ENCODE peak calls at places on chromosomes 12 and 14, in six cellular contexts. One of them, this sample, is unnamed.

GRCh38 chr14:80946187-80946586 is 4.6 kb upstream of the CEP128 start:
- DNase-seq in right lobe of liver: no peak
- DNase-seq in GM13976: no peak
- DNase-seq in BJ: no peak
- DNase-seq in fibroblast of lung: no peak
- DNase-seq in PC-3: peak
- DNase-seq in this sample: no peak

GRCh38 chr12:93361159-93361919 is 16.4 kb upstream of the NUDT4 start:
- DNase-seq in right lobe of liver: no peak
- DNase-seq in GM13976: no peak
- DNase-seq in BJ: no peak
- DNase-seq in fibroblast of lung: no peak
- DNase-seq in PC-3: no peak
- DNase-seq in this sample: no peak

GRCh38 chr12:123934829-123935228 is 37.8 kb downstream of the CCDC92 start:
- DNase-seq in right lobe of liver: no peak
- DNase-seq in GM13976: no peak
- DNase-seq in BJ: no peak
- DNase-seq in fibroblast of lung: peak
- DNase-seq in PC-3: no peak
- DNase-seq in this sample: peak

GRCh38 chr14:74080820-74081460 is 3.3 kb downstream of the ALDH6A1 start:
- DNase-seq in right lobe of liver: no peak
- DNase-seq in GM13976: no peak
- DNase-seq in BJ: no peak
- DNase-seq in fibroblast of lung: no peak
- DNase-seq in PC-3: no peak
- DNase-seq in this sample: no peak

GRCh38 chr12:54658306-54659264 is 10.4 kb upstream of the DCD start:
- DNase-seq in right lobe of liver: peak
- DNase-seq in GM13976: peak
- DNase-seq in BJ: no peak
- DNase-seq in fibroblast of lung: no peak
- DNase-seq in PC-3: peak
- DNase-seq in this sample: peak

GRCh38 chr12:123436017-123436964 is at the start of gene RILPL2:
- DNase-seq in right lobe of liver: peak
- DNase-seq in GM13976: peak
- DNase-seq in BJ: peak
- DNase-seq in fibroblast of lung: peak
- DNase-seq in PC-3: peak
- DNase-seq in this sample: peak

GRCh38 chr14:24316597-24316950 is 5.3 kb downstream of the LTB4R start:
- DNase-seq in right lobe of liver: no peak
- DNase-seq in GM13976: no peak
- DNase-seq in BJ: no peak
- DNase-seq in fibroblast of lung: no peak
- DNase-seq in PC-3: no peak
- DNase-seq in this sample: no peak

GRCh38 chr14:63269561-63270225 is 49.0 kb downstream of the GPHB5 start:
- DNase-seq in right lobe of liver: no peak
- DNase-seq in GM13976: no peak
- DNase-seq in BJ: no peak
- DNase-seq in fibroblast of lung: peak
- DNase-seq in PC-3: no peak
- DNase-seq in this sample: no peak

GRCh38 chr12:116735951-116736599 is 1.8 kb downstream of the SPRING1 start:
- DNase-seq in right lobe of liver: peak
- DNase-seq in GM13976: no peak
- DNase-seq in BJ: no peak
- DNase-seq in fibroblast of lung: no peak
- DNase-seq in PC-3: peak
- DNase-seq in this sample: no peak

GRCh38 chr14:64841772-64842490 is 37.8 kb downstream of the SPTB start:
- DNase-seq in right lobe of liver: no peak
- DNase-seq in GM13976: no peak
- DNase-seq in BJ: no peak
- DNase-seq in fibroblast of lung: no peak
- DNase-seq in PC-3: no peak
- DNase-seq in this sample: no peak

GRCh38 chr12:93682846-93683261 is 5.7 kb downstream of the CRADD start:
- DNase-seq in right lobe of liver: no peak
- DNase-seq in GM13976: no peak
- DNase-seq in BJ: no peak
- DNase-seq in fibroblast of lung: no peak
- DNase-seq in PC-3: no peak
- DNase-seq in this sample: no peak

GRCh38 chr14:36857136-36857535 is 195.5 kb downstream of the PAX9 start:
- DNase-seq in right lobe of liver: no peak
- DNase-seq in GM13976: no peak
- DNase-seq in BJ: no peak
- DNase-seq in fibroblast of lung: no peak
- DNase-seq in PC-3: no peak
- DNase-seq in this sample: no peak

GRCh38 chr12:55499231-55499630 is 7.1 kb downstream of the OR6C68 start:
- DNase-seq in right lobe of liver: no peak
- DNase-seq in GM13976: no peak
- DNase-seq in BJ: no peak
- DNase-seq in fibroblast of lung: no peak
- DNase-seq in PC-3: no peak
- DNase-seq in this sample: no peak

GRCh38 chr14:69351385-69351784 is 46.7 kb downstream of the ERH start:
- DNase-seq in right lobe of liver: no peak
- DNase-seq in GM13976: no peak
- DNase-seq in BJ: no peak
- DNase-seq in fibroblast of lung: no peak
- DNase-seq in PC-3: no peak
- DNase-seq in this sample: no peak

GRCh38 chr14:35956376-35957000 is 130.3 kb downstream of the BRMS1L start:
- DNase-seq in right lobe of liver: no peak
- DNase-seq in GM13976: no peak
- DNase-seq in BJ: no peak
- DNase-seq in fibroblast of lung: no peak
- DNase-seq in PC-3: no peak
- DNase-seq in this sample: no peak

GRCh38 chr12:109879332-109880048 is 851 bp downstream of the GLTP start:
- DNase-seq in right lobe of liver: no peak
- DNase-seq in GM13976: no peak
- DNase-seq in BJ: no peak
- DNase-seq in fibroblast of lung: no peak
- DNase-seq in PC-3: peak
- DNase-seq in this sample: peak

GRCh38 chr12:4069046-4070010 is 196.1 kb upstream of the PARP11 start:
- DNase-seq in right lobe of liver: no peak
- DNase-seq in GM13976: no peak
- DNase-seq in BJ: no peak
- DNase-seq in fibroblast of lung: no peak
- DNase-seq in PC-3: no peak
- DNase-seq in this sample: no peak

GRCh38 chr14:71324767-71325272 is 417.6 kb downstream of the PCNX1 start:
- DNase-seq in right lobe of liver: no peak
- DNase-seq in GM13976: peak
- DNase-seq in BJ: no peak
- DNase-seq in fibroblast of lung: no peak
- DNase-seq in PC-3: no peak
- DNase-seq in this sample: peak

GRCh38 chr14:70981005-70981952 is 74.0 kb downstream of the PCNX1 start:
- DNase-seq in right lobe of liver: no peak
- DNase-seq in GM13976: no peak
- DNase-seq in BJ: no peak
- DNase-seq in fibroblast of lung: peak
- DNase-seq in PC-3: peak
- DNase-seq in this sample: no peak

GRCh38 chr14:60981626-60982455 is 796 bp downstream of the SLC38A6 start:
- DNase-seq in right lobe of liver: no peak
- DNase-seq in GM13976: peak
- DNase-seq in BJ: peak
- DNase-seq in fibroblast of lung: peak
- DNase-seq in PC-3: peak
- DNase-seq in this sample: peak

GRCh38 chr12:111971800-111972199 is 41.2 kb downstream of the TMEM116 start:
- DNase-seq in right lobe of liver: no peak
- DNase-seq in GM13976: no peak
- DNase-seq in BJ: no peak
- DNase-seq in fibroblast of lung: no peak
- DNase-seq in PC-3: no peak
- DNase-seq in this sample: no peak

GRCh38 chr14:59677771-59678211 is 101.2 kb upstream of the CCDC175 start:
- DNase-seq in right lobe of liver: no peak
- DNase-seq in GM13976: no peak
- DNase-seq in BJ: peak
- DNase-seq in fibroblast of lung: no peak
- DNase-seq in PC-3: no peak
- DNase-seq in this sample: peak

GRCh38 chr14:99550387-99550992 is 53.5 kb downstream of the CCDC85C start:
- DNase-seq in right lobe of liver: no peak
- DNase-seq in GM13976: no peak
- DNase-seq in BJ: no peak
- DNase-seq in fibroblast of lung: no peak
- DNase-seq in PC-3: no peak
- DNase-seq in this sample: no peak

GRCh38 chr12:94587266-94588241 is 62.8 kb downstream of the TMCC3 start:
- DNase-seq in right lobe of liver: no peak
- DNase-seq in GM13976: no peak
- DNase-seq in BJ: no peak
- DNase-seq in fibroblast of lung: no peak
- DNase-seq in PC-3: no peak
- DNase-seq in this sample: no peak

GRCh38 chr14:77403798-77404197 is 19.5 kb downstream of the NOXRED1 start:
- DNase-seq in right lobe of liver: no peak
- DNase-seq in GM13976: no peak
- DNase-seq in BJ: no peak
- DNase-seq in fibroblast of lung: no peak
- DNase-seq in PC-3: no peak
- DNase-seq in this sample: no peak

GRCh38 chr12:95922231-95922630 is 20.2 kb downstream of the CCDC38 start:
- DNase-seq in right lobe of liver: no peak
- DNase-seq in GM13976: no peak
- DNase-seq in BJ: no peak
- DNase-seq in fibroblast of lung: no peak
- DNase-seq in PC-3: peak
- DNase-seq in this sample: no peak

GRCh38 chr12:108677381-108677780 is 43.7 kb upstream of the SELPLG start:
- DNase-seq in right lobe of liver: no peak
- DNase-seq in GM13976: no peak
- DNase-seq in BJ: no peak
- DNase-seq in fibroblast of lung: no peak
- DNase-seq in PC-3: no peak
- DNase-seq in this sample: no peak

GRCh38 chr14:36020120-36021029 is 156.1 kb downstream of the PTCSC3 start:
- DNase-seq in right lobe of liver: no peak
- DNase-seq in GM13976: no peak
- DNase-seq in BJ: no peak
- DNase-seq in fibroblast of lung: no peak
- DNase-seq in PC-3: no peak
- DNase-seq in this sample: no peak

GRCh38 chr12:42373669-42374068 is 47.7 kb downstream of the PPHLN1 start:
- DNase-seq in right lobe of liver: no peak
- DNase-seq in GM13976: no peak
- DNase-seq in BJ: no peak
- DNase-seq in fibroblast of lung: no peak
- DNase-seq in PC-3: no peak
- DNase-seq in this sample: no peak

GRCh38 chr14:91155626-91156089 is 41.8 kb downstream of the DGLUCY start:
- DNase-seq in right lobe of liver: no peak
- DNase-seq in GM13976: no peak
- DNase-seq in BJ: no peak
- DNase-seq in fibroblast of lung: no peak
- DNase-seq in PC-3: no peak
- DNase-seq in this sample: no peak
- TF ChIP-seq CTCF in right lobe of liver: no peak
- TF ChIP-seq CTCF in GM13976: no peak
- TF ChIP-seq CTCF in BJ: no peak
- TF ChIP-seq CTCF in fibroblast of lung: peak
- TF ChIP-seq CTCF in PC-3: peak
- TF ChIP-seq CTCF in this sample: no peak

DNA sequence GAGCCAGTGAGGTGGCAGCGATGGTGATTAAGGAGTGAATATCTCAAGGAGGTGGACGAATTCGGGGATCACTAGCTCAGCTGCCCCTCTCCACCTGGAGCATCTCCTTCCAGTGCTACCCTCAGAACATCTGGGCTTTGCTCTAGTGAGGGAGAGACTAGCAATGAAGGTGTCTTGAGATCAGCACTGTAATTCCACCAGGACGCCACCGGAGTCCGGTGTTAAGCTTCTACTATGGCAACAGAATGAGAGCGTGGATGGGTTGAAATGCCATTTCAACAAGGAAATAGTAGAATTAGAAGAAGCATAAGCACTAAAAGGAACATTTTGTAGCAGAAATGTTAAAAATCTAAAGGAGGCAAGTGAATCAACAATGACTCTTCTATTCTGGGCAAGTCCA is 61.1 kb downstream of the NTF3 start:
- DNase-seq in right lobe of liver: no peak
- DNase-seq in GM13976: no peak
- DNase-seq in BJ: no peak
- DNase-seq in fibroblast of lung: no peak
- DNase-seq in PC-3: no peak
- DNase-seq in this sample: no peak
- TF ChIP-seq CTCF in right lobe of liver: no peak
- TF ChIP-seq CTCF in GM13976: no peak
- TF ChIP-seq CTCF in BJ: no peak
- TF ChIP-seq CTCF in fibroblast of lung: no peak
- TF ChIP-seq CTCF in PC-3: no peak
- TF ChIP-seq CTCF in this sample: no peak

GRCh38 chr12:120965125-120965524 is 13.2 kb upstream of the HNF1A start:
- DNase-seq in right lobe of liver: no peak
- DNase-seq in GM13976: no peak
- DNase-seq in BJ: no peak
- DNase-seq in fibroblast of lung: no peak
- DNase-seq in PC-3: no peak
- DNase-seq in this sample: no peak
- TF ChIP-seq CTCF in right lobe of liver: no peak
- TF ChIP-seq CTCF in GM13976: no peak
- TF ChIP-seq CTCF in BJ: no peak
- TF ChIP-seq CTCF in fibroblast of lung: no peak
- TF ChIP-seq CTCF in PC-3: no peak
- TF ChIP-seq CTCF in this sample: no peak

DNA sequence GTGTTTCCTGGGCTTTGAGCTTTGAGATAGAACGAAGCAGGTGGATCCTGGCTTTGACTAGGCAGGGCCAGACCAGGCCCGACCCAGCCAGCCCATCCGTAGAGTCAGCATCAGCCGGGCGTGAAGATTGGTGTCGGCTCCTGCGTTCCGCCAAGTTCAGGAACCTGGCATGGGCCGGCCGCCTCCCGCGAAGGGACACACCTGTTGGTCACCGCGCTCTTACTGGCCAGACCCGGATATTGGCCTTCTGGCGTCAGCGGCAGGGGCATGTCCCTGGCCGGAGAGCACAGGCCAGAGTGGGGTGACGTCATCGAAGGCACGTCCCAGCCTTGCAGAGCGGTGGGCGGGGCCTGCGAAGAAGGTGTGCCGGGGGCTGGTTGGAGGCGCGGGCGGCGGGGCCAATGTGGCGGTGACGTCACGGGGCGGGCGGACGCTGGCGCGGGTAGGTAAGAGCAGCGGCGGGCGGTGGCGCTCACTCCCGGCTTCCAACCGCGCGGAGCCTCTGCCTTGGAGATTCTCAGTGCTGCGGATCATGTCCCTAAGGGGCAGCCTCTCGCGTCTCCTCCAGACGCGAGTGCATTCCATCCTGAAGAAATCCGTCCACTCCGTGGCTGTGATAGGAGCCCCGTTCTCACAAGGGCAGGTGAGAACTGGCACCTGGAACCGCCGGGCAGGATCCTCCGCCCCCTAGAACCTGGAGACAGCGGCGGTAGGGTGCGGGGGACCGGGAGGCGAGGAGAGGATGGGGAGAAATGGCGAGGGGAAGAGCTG is at the start of gene ARG2:
- DNase-seq in right lobe of liver: peak
- DNase-seq in GM13976: peak
- DNase-seq in BJ: peak
- DNase-seq in fibroblast of lung: peak
- DNase-seq in PC-3: peak
- DNase-seq in this sample: peak
- TF ChIP-seq CTCF in right lobe of liver: peak
- TF ChIP-seq CTCF in GM13976: peak
- TF ChIP-seq CTCF in BJ: no peak
- TF ChIP-seq CTCF in fibroblast of lung: no peak
- TF ChIP-seq CTCF in PC-3: peak
- TF ChIP-seq CTCF in this sample: no peak